ENCODE peak calls at places on chromosomes 3 and 15, in seven cellular contexts. L is Peyer's patch, J is ovary, E is sigmoid colon, K is IMR-90, N is tibial nerve, P is endothelial cell of umbilical vein. M is an unnamed sample. For H3K4me1, the result is how much of the 10 kb centered on the place peaks cover.

GRCh38 chr3:16719426-16719825 is 114.2 kb upstream of the DAZL start:
- DNase-seq in L (no peak), J (no peak), E (no peak), K (no peak), N (no peak), P (no peak), M (no peak)

GRCh38 chr3:33439421-33440327 is 531 bp downstream of the UBP1 start:
- DNase-seq in L (peak), J (peak), E (peak), K (peak), N (peak), P (peak), M (peak)

GRCh38 chr3:38359038-38359437 is 12.5 kb downstream of the XYLB start:
- DNase-seq in L (no peak), J (no peak), E (no peak), K (no peak), N (no peak), P (no peak), M (no peak)

GRCh38 chr3:71581981-71582611 is 1.4 kb downstream of the FOXP1 start:
- DNase-seq in L (peak), J (peak), E (peak), K (no peak), N (peak), P (peak), M (peak)

GRCh38 chr3:184389384-184389783 is 9.5 kb downstream of the CHRD start:
- DNase-seq in L (no peak), J (no peak), E (no peak), K (no peak), N (no peak), P (no peak), M (no peak)

GRCh38 chr3:72133329-72134011 is 348.5 kb upstream of the PROK2 start:
- DNase-seq in L (no peak), J (no peak), E (no peak), K (no peak), N (no peak), P (no peak), M (no peak)

GRCh38 chr3:167487556-167487955 is 13.7 kb upstream of the SERPINI2 start:
- DNase-seq in L (no peak), J (no peak), E (no peak), K (no peak), N (no peak), P (no peak), M (no peak)

GRCh38 chr15:59282515-59283337 is 76.1 kb downstream of the LDHAL6B start:
- DNase-seq in L (no peak), J (no peak), E (no peak), K (no peak), N (no peak), P (no peak), M (no peak)

GRCh38 chr15:92663250-92663951 is 7.8 kb upstream of the FAM174B start:
- DNase-seq in L (no peak), J (no peak), E (no peak), K (no peak), N (no peak), P (no peak), M (no peak)

GRCh38 chr3:4413467-4413866 is 53.6 kb downstream of the SUMF1 start:
- DNase-seq in L (no peak), J (no peak), E (no peak), K (no peak), N (no peak), P (no peak), M (no peak)

GRCh38 chr15:35540885-35541284 is 5.1 kb downstream of the DPH6 start:
- DNase-seq in L (no peak), J (no peak), E (no peak), K (peak), N (no peak), P (no peak), M (no peak)

GRCh38 chr3:128549283-128550112 is 56.5 kb upstream of the GATA2 start:
- DNase-seq in L (no peak), J (peak), E (no peak), K (peak), N (no peak), P (peak), M (peak)

GRCh38 chr3:4647411-4647810 is 154.3 kb downstream of the ITPR1 start:
- DNase-seq in L (no peak), J (no peak), E (no peak), K (no peak), N (no peak), P (no peak), M (no peak)

GRCh38 chr3:161957467-161957866 is 460.9 kb downstream of the OTOL1 start:
- DNase-seq in L (no peak), J (no peak), E (no peak), K (peak), N (no peak), P (no peak), M (no peak)

GRCh38 chr3:177037241-177037640 is 160.0 kb downstream of the TBL1XR1 start:
- DNase-seq in L (no peak), J (no peak), E (no peak), K (peak), N (no peak), P (no peak), M (no peak)

GRCh38 chr3:149377408-149378111 is at the start of gene TM4SF1:
- DNase-seq in L (no peak), J (peak), E (peak), K (peak), N (peak), P (peak), M (peak)

GRCh38 chr3:64225695-64226499 is 631 bp upstream of the PRICKLE2 start:
- DNase-seq in L (no peak), J (no peak), E (no peak), K (peak), N (no peak), P (no peak), M (no peak)

GRCh38 chr3:155106059-155106458 is 25.9 kb downstream of the MME start:
- DNase-seq in L (no peak), J (no peak), E (no peak), K (peak), N (no peak), P (no peak), M (no peak)

GRCh38 chr3:104198136-104198535 is 1168.6 kb upstream of the ALCAM start:
- DNase-seq in L (no peak), J (no peak), E (no peak), K (no peak), N (no peak), P (no peak), M (no peak)

GRCh38 chr15:79243723-79244122 is 38.8 kb upstream of the ANKRD34C start:
- DNase-seq in L (no peak), J (no peak), E (no peak), K (no peak), N (no peak), P (no peak), M (no peak)

GRCh38 chr3:3069723-3070122 is 40.5 kb downstream of the IL5RA start:
- DNase-seq in L (no peak), J (no peak), E (no peak), K (no peak), N (no peak), P (no peak), M (no peak)

GRCh38 chr3:95356764-95357501 is 1294.1 kb downstream of the NSUN3 start:
- DNase-seq in L (no peak), J (no peak), E (no peak), K (no peak), N (no peak), P (no peak), M (no peak)

GRCh38 chr3:112247351-112247750 is 46.7 kb downstream of the SLC9C1 start:
- DNase-seq in L (no peak), J (no peak), E (no peak), K (no peak), N (no peak), P (no peak), M (no peak)

GRCh38 chr3:87580782-87581181 is 304.4 kb upstream of the POU1F1 start:
- DNase-seq in L (no peak), J (no peak), E (no peak), K (no peak), N (no peak), P (no peak), M (no peak)

GRCh38 chr3:112676659-112677234 is 35.8 kb upstream of the CCDC80 start:
- DNase-seq in L (peak), J (peak), E (peak), K (peak), N (peak), P (peak), M (peak)

GRCh38 chr15:39438260-39438659 is 142.6 kb upstream of the THBS1 start:
- DNase-seq in L (no peak), J (no peak), E (peak), K (no peak), N (no peak), P (no peak), M (no peak)

GRCh38 chr15:31135523-31135922 is 34.0 kb upstream of the TRPM1 start:
- DNase-seq in L (no peak), J (no peak), E (no peak), K (no peak), N (no peak), P (no peak), M (no peak)

GRCh38 chr3:149625795-149626194 is 32.0 kb downstream of the WWTR1 start:
- DNase-seq in L (no peak), J (no peak), E (no peak), K (no peak), N (no peak), P (peak), M (no peak)

GRCh38 chr3:108940568-108941285 is 13.0 kb downstream of the GUCA1C start:
- DNase-seq in L (no peak), J (no peak), E (no peak), K (no peak), N (no peak), P (no peak), M (no peak)

GRCh38 chr3:186361612-186362408 is at the start of gene DGKG:
- DNase-seq in L (peak), J (peak), E (peak), K (no peak), N (no peak), P (no peak), M (peak)

GRCh38 chr15:47301481-47301880 is 415.8 kb upstream of the SEMA6D start:
- DNase-seq in L (no peak), J (no peak), E (no peak), K (no peak), N (no peak), P (no peak), M (no peak)

GRCh38 chr3:160577551-160578195 is 12.3 kb upstream of the KPNA4 start:
- DNase-seq in L (no peak), J (no peak), E (no peak), K (peak), N (no peak), P (peak), M (no peak)

GRCh38 chr3:46977811-46978195 is 1.3 kb upstream of the CCDC12 start:
- DNase-seq in L (no peak), J (no peak), E (no peak), K (no peak), N (no peak), P (no peak), M (no peak)

GRCh38 chr3:46978381-46978780 is 1.1 kb upstream of the NBEAL2 start:
- DNase-seq in L (no peak), J (peak), E (no peak), K (no peak), N (no peak), P (no peak), M (no peak)

GRCh38 chr3:46976326-46977190 is at the start of gene CCDC12:
- DNase-seq in L (peak), J (peak), E (peak), K (peak), N (peak), P (peak), M (peak)

GRCh38 chr3:46979958-46980497 is 562 bp downstream of the NBEAL2 start:
- DNase-seq in L (peak), J (peak), E (no peak), K (no peak), N (no peak), P (no peak), M (peak)

GRCh38 chr3:46978985-46979944 is at the start of gene NBEAL2:
- DNase-seq in L (peak), J (peak), E (peak), K (peak), N (peak), P (peak), M (peak)
- H3K4me1 ChIP-seq in L (under half), J (under half), E (under half), K (under half), N (under half), P (under half), M (under half)

DNA sequence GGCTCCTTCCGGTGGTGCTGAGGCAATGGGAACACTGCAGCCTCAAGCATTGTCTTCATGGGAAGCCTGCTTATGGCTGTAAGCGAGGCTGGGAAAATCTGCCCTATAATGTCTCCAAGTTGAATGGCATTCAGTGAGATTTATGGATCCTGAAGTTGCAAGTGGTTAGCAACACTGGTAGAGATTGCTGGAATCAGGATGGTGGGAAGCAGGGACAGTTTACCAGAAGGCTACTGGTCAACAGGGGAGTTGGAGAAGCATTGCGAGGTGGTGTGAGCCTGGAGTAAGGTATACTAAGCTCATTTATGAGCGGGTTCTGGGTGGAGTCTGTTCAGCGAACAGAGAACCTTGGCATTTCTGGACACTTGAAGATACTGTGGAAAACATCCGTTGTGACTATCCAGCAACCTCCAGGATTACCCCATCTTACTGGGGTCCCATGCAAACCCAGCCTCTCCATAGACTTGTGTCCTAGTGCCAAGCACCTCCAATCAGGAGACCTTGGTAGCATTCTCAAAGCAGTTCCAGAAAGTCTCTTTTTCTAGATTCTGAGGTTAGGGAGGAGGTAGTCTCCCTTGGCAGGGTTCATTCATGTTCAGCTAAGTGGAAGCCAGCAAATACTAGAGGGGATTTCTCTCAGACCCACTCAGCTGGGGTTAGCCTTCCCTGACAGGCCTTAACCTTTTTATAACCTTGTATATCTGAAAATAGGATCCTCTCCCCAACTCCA is 7.3 kb downstream of the RPSA start:
- DNase-seq in L (no peak), J (no peak), E (no peak), K (no peak), N (no peak), P (no peak), M (no peak)
- TF ChIP-seq POLR2A in L (no peak), J (no peak), E (no peak), K (no peak), N (no peak), P (no peak), M (no peak)

GRCh38 chr3:58568572-58569286 is 8.5 kb downstream of the FAM107A start:
- DNase-seq in L (peak), J (peak), E (peak), K (peak), N (peak), P (peak), M (peak)
- TF ChIP-seq CTCF in L (peak), J (peak), E (peak), K (peak), N (peak), P (peak), M (peak)

GRCh38 chr3:129579991-129580390 is 26.5 kb downstream of the PLXND1 start:
- DNase-seq in L (no peak), J (no peak), E (no peak), K (no peak), N (no peak), P (no peak), M (no peak)

GRCh38 chr3:129575987-129576364 is 30.5 kb downstream of the PLXND1 start:
- DNase-seq in L (no peak), J (no peak), E (no peak), K (no peak), N (no peak), P (no peak), M (no peak)

GRCh38 chr3:129576514-129577345 is 29.7 kb downstream of the PLXND1 start:
- DNase-seq in L (peak), J (peak), E (peak), K (no peak), N (peak), P (peak), M (no peak)

GRCh38 chr3:129577356-129577755 is 29.1 kb downstream of the PLXND1 start:
- DNase-seq in L (peak), J (peak), E (no peak), K (no peak), N (peak), P (no peak), M (no peak)

DNA sequence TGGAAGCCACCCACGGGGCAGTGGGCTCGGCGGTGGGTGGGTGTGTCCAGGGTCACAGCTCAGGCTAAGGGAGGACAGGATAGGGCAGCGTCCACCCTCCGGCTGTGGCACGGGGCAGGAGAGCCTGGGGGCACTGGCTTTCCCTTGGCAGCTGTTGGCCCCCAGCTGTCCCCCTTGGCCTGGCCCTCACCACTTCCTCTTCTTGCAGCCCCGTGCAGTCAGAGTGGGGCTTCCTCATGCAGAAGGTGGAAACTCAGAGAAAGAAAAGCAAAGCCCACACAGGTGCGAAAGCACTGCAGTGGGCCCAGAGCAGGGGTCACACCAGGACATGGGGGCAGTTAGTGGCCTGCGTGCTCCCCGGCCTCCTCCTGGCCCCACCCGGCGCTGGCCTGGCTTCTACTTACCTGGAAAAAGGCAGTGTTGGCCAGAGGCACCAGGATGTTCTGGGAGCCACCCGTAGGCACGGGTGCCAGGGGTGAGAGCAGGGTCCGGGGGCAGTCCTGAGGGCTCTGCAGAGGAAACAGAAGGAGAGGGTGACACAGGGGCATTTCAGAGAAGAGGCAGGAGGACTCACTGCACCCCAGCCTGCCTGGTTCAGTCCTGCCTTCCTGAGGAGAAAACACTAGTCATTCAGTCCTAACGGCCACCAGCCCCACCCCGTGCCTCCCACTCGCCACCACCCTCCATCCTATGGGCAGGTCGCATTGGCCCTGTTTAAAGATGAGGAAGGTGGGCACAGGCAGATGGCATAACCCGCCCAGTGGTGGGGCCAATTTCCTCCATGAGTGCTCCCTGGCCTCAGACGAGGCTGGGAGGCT is 28.3 kb downstream of the PLXND1 start:
- DNase-seq in L (peak), J (peak), E (no peak), K (no peak), N (no peak), P (no peak), M (no peak)
- H3K4me1 ChIP-seq in L (under half), J (under half), E (under half), K (under half), N (under half), P (under half), M (under half)

DNA sequence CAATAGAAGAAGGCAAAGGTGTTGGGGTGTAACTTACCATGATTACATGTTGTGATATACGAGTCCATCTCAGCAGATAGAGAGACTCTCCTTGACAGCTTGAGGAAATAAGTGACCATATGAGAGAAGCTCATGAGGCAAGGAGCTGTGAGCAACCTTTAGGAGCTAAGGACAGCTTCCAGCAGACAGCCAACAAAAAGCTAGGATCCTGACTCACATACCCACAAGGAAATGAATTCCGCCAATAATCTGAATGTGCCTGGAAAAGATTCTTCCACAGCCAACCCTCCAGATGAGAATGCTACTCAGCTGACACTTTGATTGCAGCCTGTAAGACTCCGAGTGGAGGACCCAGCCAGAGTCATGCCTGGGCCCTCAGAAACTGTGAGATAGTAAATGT is 339.6 kb upstream of the TPRG1 start:
- DNase-seq in L (no peak), J (no peak), E (no peak), K (no peak), N (no peak), P (no peak), M (no peak)
- TF ChIP-seq POLR2A in L (no peak), J (no peak), E (no peak), K (no peak), N (no peak), P (no peak), M (no peak)

GRCh38 chr15:60591491-60592385 is 112.8 kb upstream of the ICE2 start:
- DNase-seq in L (peak), J (peak), E (peak), K (no peak), N (peak), P (peak), M (peak)
- TF ChIP-seq CTCF in L (no peak), J (no peak), E (no peak), K (no peak), N (no peak), P (no peak), M (peak)

GRCh38 chr15:88028024-88028423 is 228.5 kb downstream of the NTRK3 start:
- DNase-seq in L (no peak), J (no peak), E (no peak), K (no peak), N (no peak), P (no peak), M (no peak)
- H3K4me1 ChIP-seq in L (under half), J (under half), E (under half), K (under half), N (under half), P (under half), M (under half)